ENCODE peak calls at places on chromosomes 4 and X, in four cellular contexts. S, E, F and Y are unnamed samples.
A peak's percentile ranks its signal among the peaks of the same experiment; 100 is the strongest.

GRCh38 chr4:128354205-128354821 is 66.7 kb upstream of the PGRMC2 start:
- DNase-seq in S (peak; percentile 55), E (peak; percentile 79), F (no peak), Y (peak; percentile 87)

GRCh38 chr4:66693694-66694093 is 851.6 kb downstream of the CENPC start:
- DNase-seq in S (no peak), E (no peak), F (no peak), Y (no peak)

GRCh38 chr4:100738388-100739165 is 220.8 kb upstream of the EMCN start:
- DNase-seq in S (no peak), E (peak; percentile 95), F (no peak), Y (peak; percentile 95)

GRCh38 chr4:11312389-11312788 is 116.3 kb downstream of the HS3ST1 start:
- DNase-seq in S (no peak), E (no peak), F (no peak), Y (no peak)

GRCh38 chr4:113588895-113589668 is 172.5 kb downstream of the CAMK2D start:
- DNase-seq in S (no peak), E (no peak), F (no peak), Y (no peak)

GRCh38 chrX:40448793-40449192 is 132.0 kb upstream of the ATP6AP2 start:
- DNase-seq in S (no peak), E (no peak), F (no peak), Y (no peak)

GRCh38 chrX:134846042-134846441 is 144.7 kb upstream of the SMIM10 start:
- DNase-seq in S (no peak), E (no peak), F (no peak), Y (no peak)

GRCh38 chr4:184262901-184263300 is 45.2 kb upstream of the ENPP6 start:
- DNase-seq in S (no peak), E (peak; percentile 79), F (no peak), Y (peak; percentile 28)

GRCh38 chr4:76883147-76883546 is 14.8 kb downstream of the SOWAHB start:
- DNase-seq in S (no peak), E (no peak), F (no peak), Y (peak; percentile 58)

GRCh38 chr4:10162341-10163000 is 45.9 kb upstream of the WDR1 start:
- DNase-seq in S (no peak), E (no peak), F (no peak), Y (no peak)

GRCh38 chrX:22800806-22801205 is 199.0 kb upstream of the DDX53 start:
- DNase-seq in S (no peak), E (peak; percentile 58), F (no peak), Y (peak; percentile 56)

GRCh38 chr4:71944956-71945355 is 86.8 kb upstream of the NPFFR2 start:
- DNase-seq in S (no peak), E (peak; percentile 1), F (no peak), Y (no peak)

GRCh38 chr4:54058171-54058570 is 6.2 kb downstream of the CHIC2 start:
- DNase-seq in S (no peak), E (no peak), F (no peak), Y (no peak)

GRCh38 chr4:75306496-75306895 is 207.7 kb downstream of the RCHY1 start:
- DNase-seq in S (peak; percentile 28), E (no peak), F (no peak), Y (no peak)

GRCh38 chr4:66062044-66062443 is 391.8 kb upstream of the EPHA5 start:
- DNase-seq in S (no peak), E (peak; percentile 12), F (no peak), Y (peak; percentile 14)

GRCh38 chr4:170465434-170465833 is 375.7 kb upstream of the AADAT start:
- DNase-seq in S (no peak), E (no peak), F (no peak), Y (no peak)

GRCh38 chr4:88021824-88022223 is 14.4 kb downstream of the PKD2 start:
- DNase-seq in S (no peak), E (peak; percentile 23), F (no peak), Y (no peak)

GRCh38 chr4:141807501-141807900 is 171.1 kb downstream of the IL15 start:
- DNase-seq in S (no peak), E (peak; percentile 24), F (no peak), Y (peak; percentile 6)

GRCh38 chr4:1298461-1298860 is 8.8 kb downstream of the MAEA start:
- DNase-seq in S (no peak), E (no peak), F (peak; percentile 36), Y (no peak)

GRCh38 chrX:130916636-130917422 is 13.8 kb upstream of the ENOX2 start:
- DNase-seq in S (peak; percentile 1), E (peak; percentile 43), F (no peak), Y (peak; percentile 35)

GRCh38 chr4:39698424-39699009 is 581 bp downstream of the UBE2K start:
- DNase-seq in S (peak; percentile 37), E (peak; percentile 61), F (peak; percentile 85), Y (peak; percentile 31)

GRCh38 chrX:111244238-111244750 is 26.0 kb downstream of the CAPN6 start:
- DNase-seq in S (no peak), E (peak; percentile 25), F (no peak), Y (peak; percentile 2)

GRCh38 chr4:173420821-173421220 is 21.9 kb upstream of the SCRG1 start:
- DNase-seq in S (no peak), E (no peak), F (no peak), Y (no peak)

GRCh38 chr4:171813195-171813955 is at the start of gene GALNTL6:
- DNase-seq in S (no peak), E (peak; percentile 25), F (peak; percentile 67), Y (no peak)

GRCh38 chrX:100931218-100931924 is 2.7 kb upstream of the XKRX start:
- DNase-seq in S (no peak), E (no peak), F (no peak), Y (no peak)